ENCODE peak calls at places on chromosomes 6 and 20, in five cellular contexts. One of them, this sample, is unnamed.

GRCh38 chr6:110233769-110234374 is 53.6 kb downstream of the CDC40 start:
- DNase-seq in adrenal gland: no peak
- DNase-seq in heart left ventricle: no peak
- DNase-seq in lower lobe of right lung: no peak
- DNase-seq in GM12865: peak
- DNase-seq in this sample: no peak

GRCh38 chr20:9590189-9590588 is 75.8 kb downstream of the LAMP5 start:
- DNase-seq in adrenal gland: no peak
- DNase-seq in heart left ventricle: no peak
- DNase-seq in lower lobe of right lung: no peak
- DNase-seq in GM12865: peak
- DNase-seq in this sample: no peak

GRCh38 chr20:36666181-36666740 is 20.3 kb upstream of the SLA2 start:
- DNase-seq in adrenal gland: no peak
- DNase-seq in heart left ventricle: no peak
- DNase-seq in lower lobe of right lung: no peak
- DNase-seq in GM12865: peak
- DNase-seq in this sample: no peak

GRCh38 chr20:45629496-45630100 is at the start of gene WFDC10A:
- DNase-seq in adrenal gland: peak
- DNase-seq in heart left ventricle: no peak
- DNase-seq in lower lobe of right lung: peak
- DNase-seq in GM12865: peak
- DNase-seq in this sample: peak

GRCh38 chr6:149218471-149218870 is 99.0 kb upstream of the TAB2 start:
- DNase-seq in adrenal gland: no peak
- DNase-seq in heart left ventricle: no peak
- DNase-seq in lower lobe of right lung: no peak
- DNase-seq in GM12865: no peak
- DNase-seq in this sample: no peak

GRCh38 chr6:39840781-39841180 is 48.6 kb downstream of the DAAM2 start:
- DNase-seq in adrenal gland: no peak
- DNase-seq in heart left ventricle: no peak
- DNase-seq in lower lobe of right lung: no peak
- DNase-seq in GM12865: no peak
- DNase-seq in this sample: no peak

GRCh38 chr6:102150549-102150948 is 757.0 kb downstream of the GRIK2 start:
- DNase-seq in adrenal gland: no peak
- DNase-seq in heart left ventricle: no peak
- DNase-seq in lower lobe of right lung: no peak
- DNase-seq in GM12865: no peak
- DNase-seq in this sample: no peak

GRCh38 chr6:112475083-112475482 is 128.0 kb downstream of the RFPL4B start:
- DNase-seq in adrenal gland: no peak
- DNase-seq in heart left ventricle: no peak
- DNase-seq in lower lobe of right lung: no peak
- DNase-seq in GM12865: no peak
- DNase-seq in this sample: no peak

GRCh38 chr6:3419624-3420272 is 37.1 kb downstream of the SLC22A23 start:
- DNase-seq in adrenal gland: peak
- DNase-seq in heart left ventricle: no peak
- DNase-seq in lower lobe of right lung: no peak
- DNase-seq in GM12865: no peak
- DNase-seq in this sample: no peak

GRCh38 chr6:166745801-166746668 is 119.0 kb upstream of the RPS6KA2 start:
- DNase-seq in adrenal gland: no peak
- DNase-seq in heart left ventricle: no peak
- DNase-seq in lower lobe of right lung: no peak
- DNase-seq in GM12865: no peak
- DNase-seq in this sample: no peak

GRCh38 chr6:106572875-106573575 is 56.3 kb downstream of the RTN4IP1 start:
- DNase-seq in adrenal gland: no peak
- DNase-seq in heart left ventricle: no peak
- DNase-seq in lower lobe of right lung: no peak
- DNase-seq in GM12865: no peak
- DNase-seq in this sample: no peak

GRCh38 chr20:62149532-62150235 is 6.1 kb downstream of the SS18L1 start:
- DNase-seq in adrenal gland: no peak
- DNase-seq in heart left ventricle: no peak
- DNase-seq in lower lobe of right lung: no peak
- DNase-seq in GM12865: no peak
- DNase-seq in this sample: no peak

GRCh38 chr6:89834884-89835792 is 5.5 kb downstream of the CASP8AP2 start:
- DNase-seq in adrenal gland: no peak
- DNase-seq in heart left ventricle: no peak
- DNase-seq in lower lobe of right lung: no peak
- DNase-seq in GM12865: peak
- DNase-seq in this sample: no peak

GRCh38 chr6:89836637-89837222 is 7.0 kb downstream of the CASP8AP2 start:
- DNase-seq in adrenal gland: no peak
- DNase-seq in heart left ventricle: no peak
- DNase-seq in lower lobe of right lung: no peak
- DNase-seq in GM12865: peak
- DNase-seq in this sample: no peak

GRCh38 chr6:89843070-89843469 is 13.4 kb downstream of the CASP8AP2 start:
- DNase-seq in adrenal gland: no peak
- DNase-seq in heart left ventricle: no peak
- DNase-seq in lower lobe of right lung: no peak
- DNase-seq in GM12865: no peak
- DNase-seq in this sample: no peak

GRCh38 chr6:89842228-89842627 is 12.5 kb downstream of the CASP8AP2 start:
- DNase-seq in adrenal gland: no peak
- DNase-seq in heart left ventricle: no peak
- DNase-seq in lower lobe of right lung: no peak
- DNase-seq in GM12865: no peak
- DNase-seq in this sample: no peak

GRCh38 chr6:89840538-89840937 is 10.9 kb downstream of the CASP8AP2 start:
- DNase-seq in adrenal gland: peak
- DNase-seq in heart left ventricle: no peak
- DNase-seq in lower lobe of right lung: no peak
- DNase-seq in GM12865: no peak
- DNase-seq in this sample: no peak
- H3K4me3 ChIP-seq in adrenal gland: no peak
- H3K4me3 ChIP-seq in heart left ventricle: no peak
- H3K4me3 ChIP-seq in lower lobe of right lung: no peak
- H3K4me3 ChIP-seq in GM12865: no peak
- H3K4me3 ChIP-seq in this sample: no peak

GRCh38 chr6:159700970-159701369 is 7.9 kb upstream of the SOD2 start:
- DNase-seq in adrenal gland: no peak
- DNase-seq in heart left ventricle: no peak
- DNase-seq in lower lobe of right lung: no peak
- DNase-seq in GM12865: no peak
- DNase-seq in this sample: no peak

GRCh38 chr6:159695984-159696383 is 2.9 kb upstream of the SOD2 start:
- DNase-seq in adrenal gland: no peak
- DNase-seq in heart left ventricle: no peak
- DNase-seq in lower lobe of right lung: no peak
- DNase-seq in GM12865: no peak
- DNase-seq in this sample: no peak

GRCh38 chr6:159701413-159701999 is 8.5 kb upstream of the SOD2 start:
- DNase-seq in adrenal gland: peak
- DNase-seq in heart left ventricle: no peak
- DNase-seq in lower lobe of right lung: no peak
- DNase-seq in GM12865: no peak
- DNase-seq in this sample: no peak
- H3K4me3 ChIP-seq in adrenal gland: no peak
- H3K4me3 ChIP-seq in heart left ventricle: no peak
- H3K4me3 ChIP-seq in lower lobe of right lung: no peak
- H3K4me3 ChIP-seq in GM12865: no peak
- H3K4me3 ChIP-seq in this sample: no peak

DNA sequence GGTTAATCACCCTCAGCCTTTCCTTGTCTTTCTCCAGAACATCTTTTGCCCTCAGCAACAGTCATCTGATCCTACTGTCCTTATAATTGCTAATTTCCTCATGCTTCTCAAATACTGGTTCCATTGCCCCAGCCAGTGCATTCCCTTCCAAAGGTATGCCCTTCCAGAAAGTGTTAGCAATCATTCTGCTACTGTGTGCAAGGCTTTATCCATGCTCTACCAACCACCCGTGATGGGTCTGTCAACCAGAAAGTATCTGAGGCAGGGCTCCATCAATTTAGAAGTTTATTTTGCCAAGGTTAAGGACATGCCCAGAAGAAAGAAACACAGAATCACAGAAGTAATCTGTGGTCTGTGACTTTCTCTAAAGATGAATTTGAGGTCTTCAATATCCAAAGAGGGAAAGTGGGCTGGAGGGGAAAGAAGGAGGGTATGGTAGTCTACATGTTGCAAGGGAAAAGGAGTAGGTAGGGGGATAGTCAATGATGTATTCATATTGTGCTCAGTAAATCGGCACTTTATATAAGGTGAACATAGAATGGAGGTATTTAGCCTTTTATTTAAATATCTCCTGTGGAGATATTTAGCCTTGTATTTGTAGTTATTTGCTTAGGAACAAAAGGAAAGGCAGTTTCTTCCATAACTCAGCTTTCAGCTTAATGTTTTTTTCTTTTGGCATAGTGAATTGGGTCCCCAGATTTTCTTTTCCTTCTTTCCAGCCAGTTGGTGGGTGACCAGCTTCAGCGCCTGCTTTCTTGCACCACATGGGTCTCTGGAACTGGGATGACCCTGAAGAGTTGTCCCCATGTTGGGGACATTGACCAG is 35.2 kb upstream of the PAQR8 start:
- DNase-seq in adrenal gland: no peak
- DNase-seq in heart left ventricle: no peak
- DNase-seq in lower lobe of right lung: no peak
- DNase-seq in GM12865: no peak
- DNase-seq in this sample: no peak
- H3K4me3 ChIP-seq in adrenal gland: no peak
- H3K4me3 ChIP-seq in heart left ventricle: no peak
- H3K4me3 ChIP-seq in lower lobe of right lung: no peak
- H3K4me3 ChIP-seq in GM12865: no peak
- H3K4me3 ChIP-seq in this sample: no peak

DNA sequence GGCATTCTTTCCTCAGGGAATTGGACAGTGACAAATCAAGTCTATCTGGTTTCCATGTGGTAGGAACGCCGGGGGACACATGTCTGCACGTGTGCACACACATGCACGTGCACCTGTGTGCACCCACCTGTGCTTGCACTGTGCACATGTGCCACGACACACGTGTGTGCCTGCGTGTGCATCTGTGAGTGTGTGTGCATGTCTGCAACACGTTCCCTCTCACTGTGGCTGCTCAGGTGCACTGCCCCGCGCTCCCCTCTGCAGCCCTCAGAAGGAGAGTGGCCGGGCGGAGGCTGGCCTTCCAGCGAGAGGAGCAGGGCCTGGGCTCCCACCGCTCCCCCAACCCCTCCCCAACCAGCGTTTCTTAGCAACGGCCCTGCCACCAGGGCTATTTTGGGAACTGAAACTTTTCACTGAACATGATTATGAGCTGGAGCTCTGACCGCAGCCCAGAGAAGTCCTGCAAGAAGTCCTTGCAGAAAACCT is 147.8 kb downstream of the PHACTR3 start:
- DNase-seq in adrenal gland: peak
- DNase-seq in heart left ventricle: peak
- DNase-seq in lower lobe of right lung: peak
- DNase-seq in GM12865: peak
- DNase-seq in this sample: no peak
- H3K4me3 ChIP-seq in adrenal gland: no peak
- H3K4me3 ChIP-seq in heart left ventricle: no peak
- H3K4me3 ChIP-seq in lower lobe of right lung: no peak
- H3K4me3 ChIP-seq in GM12865: peak
- H3K4me3 ChIP-seq in this sample: no peak

GRCh38 chr20:57032847-57033246 is 233.6 kb downstream of the BMP7 start:
- DNase-seq in adrenal gland: no peak
- DNase-seq in heart left ventricle: no peak
- DNase-seq in lower lobe of right lung: no peak
- DNase-seq in GM12865: no peak
- DNase-seq in this sample: no peak

GRCh38 chr20:57037689-57038088 is 228.8 kb downstream of the BMP7 start:
- DNase-seq in adrenal gland: no peak
- DNase-seq in heart left ventricle: no peak
- DNase-seq in lower lobe of right lung: no peak
- DNase-seq in GM12865: no peak
- DNase-seq in this sample: no peak

GRCh38 chr20:57030611-57031600 is 235.5 kb downstream of the BMP7 start:
- DNase-seq in adrenal gland: no peak
- DNase-seq in heart left ventricle: no peak
- DNase-seq in lower lobe of right lung: no peak
- DNase-seq in GM12865: no peak
- DNase-seq in this sample: no peak

GRCh38 chr20:57031867-57032355 is 234.5 kb downstream of the BMP7 start:
- DNase-seq in adrenal gland: no peak
- DNase-seq in heart left ventricle: no peak
- DNase-seq in lower lobe of right lung: no peak
- DNase-seq in GM12865: no peak
- DNase-seq in this sample: no peak

GRCh38 chr20:57033994-57034393 is 232.4 kb downstream of the BMP7 start:
- DNase-seq in adrenal gland: no peak
- DNase-seq in heart left ventricle: no peak
- DNase-seq in lower lobe of right lung: no peak
- DNase-seq in GM12865: no peak
- DNase-seq in this sample: no peak
- H3K4me3 ChIP-seq in adrenal gland: no peak
- H3K4me3 ChIP-seq in heart left ventricle: no peak
- H3K4me3 ChIP-seq in lower lobe of right lung: no peak
- H3K4me3 ChIP-seq in GM12865: no peak
- H3K4me3 ChIP-seq in this sample: no peak

GRCh38 chr20:54981181-54981580 is 505.8 kb downstream of the DOK5 start:
- DNase-seq in adrenal gland: no peak
- DNase-seq in heart left ventricle: no peak
- DNase-seq in lower lobe of right lung: no peak
- DNase-seq in GM12865: no peak
- DNase-seq in this sample: no peak

GRCh38 chr20:54984104-54984448 is 508.7 kb downstream of the DOK5 start:
- DNase-seq in adrenal gland: no peak
- DNase-seq in heart left ventricle: no peak
- DNase-seq in lower lobe of right lung: no peak
- DNase-seq in GM12865: no peak
- DNase-seq in this sample: no peak

GRCh38 chr20:54985100-54985499 is 509.7 kb downstream of the DOK5 start:
- DNase-seq in adrenal gland: no peak
- DNase-seq in heart left ventricle: no peak
- DNase-seq in lower lobe of right lung: no peak
- DNase-seq in GM12865: no peak
- DNase-seq in this sample: no peak

GRCh38 chr20:54980321-54980960 is 505.0 kb downstream of the DOK5 start:
- DNase-seq in adrenal gland: no peak
- DNase-seq in heart left ventricle: no peak
- DNase-seq in lower lobe of right lung: no peak
- DNase-seq in GM12865: peak
- DNase-seq in this sample: no peak
- H3K4me3 ChIP-seq in adrenal gland: no peak
- H3K4me3 ChIP-seq in heart left ventricle: no peak
- H3K4me3 ChIP-seq in lower lobe of right lung: no peak
- H3K4me3 ChIP-seq in GM12865: no peak
- H3K4me3 ChIP-seq in this sample: no peak

DNA sequence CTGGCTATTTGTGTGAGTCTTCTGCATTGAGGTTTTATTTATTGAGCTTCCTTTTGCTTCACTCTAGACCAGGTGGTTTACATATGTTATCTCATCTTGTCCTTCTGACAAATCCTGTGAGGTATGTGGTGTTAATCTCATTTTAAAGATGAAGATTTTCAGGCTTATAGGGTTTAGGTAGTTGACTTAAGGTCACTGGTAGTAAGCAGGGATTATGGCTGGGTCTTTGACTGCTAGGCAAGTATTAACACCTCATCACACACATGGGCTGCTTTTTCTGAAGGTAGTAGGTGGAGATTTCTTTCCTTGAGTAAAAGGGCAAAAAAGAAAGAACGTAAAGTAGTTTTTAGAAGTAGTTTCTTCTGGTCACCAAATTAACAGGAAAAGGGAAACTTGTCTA is 72.6 kb downstream of the CDKAL1 start:
- DNase-seq in adrenal gland: no peak
- DNase-seq in heart left ventricle: no peak
- DNase-seq in lower lobe of right lung: no peak
- DNase-seq in GM12865: no peak
- DNase-seq in this sample: no peak
- H3K4me3 ChIP-seq in adrenal gland: no peak
- H3K4me3 ChIP-seq in heart left ventricle: no peak
- H3K4me3 ChIP-seq in lower lobe of right lung: no peak
- H3K4me3 ChIP-seq in GM12865: no peak
- H3K4me3 ChIP-seq in this sample: no peak